ENCODE peak calls at places on chromosome 14, in four cellular contexts. J, W, R and O are unnamed samples.

GRCh38 chr14:60166144-60166543 is 946 bp upstream of the DHRS7 start:
- DNase-seq in J (no peak), W (no peak), R (no peak), O (no peak)

GRCh38 chr14:71089974-71090373 is 182.7 kb downstream of the PCNX1 start:
- DNase-seq in J (no peak), W (peak; percentile 27), R (no peak), O (no peak)

GRCh38 chr14:45678163-45678562 is 425.2 kb upstream of the MIS18BP1 start:
- DNase-seq in J (no peak), W (no peak), R (no peak), O (no peak)

GRCh38 chr14:78746086-78746595 is 576.0 kb downstream of the NRXN3 start:
- DNase-seq in J (no peak), W (no peak), R (no peak), O (no peak)

GRCh38 chr14:91317381-91318313 is 73.1 kb upstream of the GPR68 start:
- DNase-seq in J (no peak), W (no peak), R (peak; percentile 17), O (peak; percentile 77)

GRCh38 chr14:61460853-61461611 is 139.7 kb downstream of the PRKCH start:
- DNase-seq in J (peak; percentile 67), W (no peak), R (no peak), O (no peak)

GRCh38 chr14:81269100-81269978 is 48.6 kb upstream of the GTF2A1 start:
- DNase-seq in J (peak; percentile 83), W (peak; percentile 80), R (peak; percentile 77), O (no peak)

GRCh38 chr14:50783542-50783941 is 47.4 kb downstream of the NIN start:
- DNase-seq in J (peak; percentile 32), W (no peak), R (peak; percentile 23), O (no peak)

GRCh38 chr14:64730061-64730440 is 25.8 kb downstream of the PLEKHG3 start:
- DNase-seq in J (no peak), W (no peak), R (no peak), O (no peak)

GRCh38 chr14:53450871-53451270 is 297.7 kb upstream of the DDHD1 start:
- DNase-seq in J (no peak), W (peak; percentile 35), R (peak; percentile 72), O (no peak)

GRCh38 chr14:104639889-104640548 is 35.4 kb upstream of the TMEM179 start:
- DNase-seq in J (peak; percentile 74), W (peak; percentile 93), R (peak; percentile 42), O (peak; percentile 38)

GRCh38 chr14:90396342-90397339 is at the start of gene CALM1:
- DNase-seq in J (peak; percentile 89), W (peak; percentile 97), R (peak; percentile 94), O (peak; percentile 92)

GRCh38 chr14:33062881-33063280 is 124.2 kb downstream of the NPAS3 start:
- DNase-seq in J (no peak), W (no peak), R (no peak), O (no peak)

GRCh38 chr14:81031488-81031887 is 76.1 kb downstream of the TSHR start:
- DNase-seq in J (no peak), W (no peak), R (no peak), O (no peak)

GRCh38 chr14:93112891-93113677 is 2.6 kb downstream of the ITPK1 start:
- DNase-seq in J (peak; percentile 62), W (peak; percentile 78), R (peak; percentile 80), O (peak; percentile 45)

GRCh38 chr14:60721331-60722162 is 2.6 kb downstream of the SIX4 start:
- DNase-seq in J (peak; percentile 45), W (peak; percentile 60), R (peak; percentile 52), O (no peak)

GRCh38 chr14:36915089-36915488 is 253.4 kb downstream of the PAX9 start:
- DNase-seq in J (no peak), W (no peak), R (peak; percentile 87), O (no peak)